ENCODE peak calls at places on chromosome 17, in six cellular contexts. One of them, this sample, is unnamed.

GRCh38 chr17:21313320-21313719 is 28.8 kb downstream of the MAP2K3 start:
- DNase-seq in activated effector memory CD4-positive, alpha-beta T cell treated with Interleukin-2 at 50 U/mL for 16 hours: no peak
- DNase-seq in naive thymus-derived CD4-positive, alpha-beta T cell: no peak
- DNase-seq in germinal center: no peak
- DNase-seq in T-cell: no peak
- DNase-seq in AG10803: no peak
- DNase-seq in this sample: peak

GRCh38 chr17:6574689-6575595 is 18.6 kb upstream of the PITPNM3 start:
- DNase-seq in activated effector memory CD4-positive, alpha-beta T cell treated with Interleukin-2 at 50 U/mL for 16 hours: no peak
- DNase-seq in naive thymus-derived CD4-positive, alpha-beta T cell: no peak
- DNase-seq in germinal center: peak
- DNase-seq in T-cell: peak
- DNase-seq in AG10803: peak
- DNase-seq in this sample: no peak

GRCh38 chr17:8846768-8847211 is 20.7 kb downstream of the PIK3R6 start:
- DNase-seq in activated effector memory CD4-positive, alpha-beta T cell treated with Interleukin-2 at 50 U/mL for 16 hours: no peak
- DNase-seq in naive thymus-derived CD4-positive, alpha-beta T cell: no peak
- DNase-seq in germinal center: no peak
- DNase-seq in T-cell: no peak
- DNase-seq in AG10803: peak
- DNase-seq in this sample: no peak

GRCh38 chr17:8166731-8167130 is 4.0 kb upstream of the VAMP2 start:
- DNase-seq in activated effector memory CD4-positive, alpha-beta T cell treated with Interleukin-2 at 50 U/mL for 16 hours: no peak
- DNase-seq in naive thymus-derived CD4-positive, alpha-beta T cell: no peak
- DNase-seq in germinal center: no peak
- DNase-seq in T-cell: no peak
- DNase-seq in AG10803: no peak
- DNase-seq in this sample: no peak

GRCh38 chr17:27408891-27409290 is 47.4 kb upstream of the KSR1 start:
- DNase-seq in activated effector memory CD4-positive, alpha-beta T cell treated with Interleukin-2 at 50 U/mL for 16 hours: no peak
- DNase-seq in naive thymus-derived CD4-positive, alpha-beta T cell: no peak
- DNase-seq in germinal center: no peak
- DNase-seq in T-cell: no peak
- DNase-seq in AG10803: peak
- DNase-seq in this sample: no peak

GRCh38 chr17:45200701-45201100 is 21.0 kb upstream of the FMNL1 start:
- DNase-seq in activated effector memory CD4-positive, alpha-beta T cell treated with Interleukin-2 at 50 U/mL for 16 hours: no peak
- DNase-seq in naive thymus-derived CD4-positive, alpha-beta T cell: no peak
- DNase-seq in germinal center: no peak
- DNase-seq in T-cell: no peak
- DNase-seq in AG10803: peak
- DNase-seq in this sample: no peak

GRCh38 chr17:51029568-51030463 is 90.9 kb downstream of the SPAG9 start:
- DNase-seq in activated effector memory CD4-positive, alpha-beta T cell treated with Interleukin-2 at 50 U/mL for 16 hours: no peak
- DNase-seq in naive thymus-derived CD4-positive, alpha-beta T cell: peak
- DNase-seq in germinal center: no peak
- DNase-seq in T-cell: no peak
- DNase-seq in AG10803: peak
- DNase-seq in this sample: peak

GRCh38 chr17:45394913-45395568 is 37.6 kb downstream of the ARHGAP27 start:
- DNase-seq in activated effector memory CD4-positive, alpha-beta T cell treated with Interleukin-2 at 50 U/mL for 16 hours: no peak
- DNase-seq in naive thymus-derived CD4-positive, alpha-beta T cell: peak
- DNase-seq in germinal center: peak
- DNase-seq in T-cell: no peak
- DNase-seq in AG10803: peak
- DNase-seq in this sample: peak

GRCh38 chr17:10127819-10128375 is 70.5 kb downstream of the GAS7 start:
- DNase-seq in activated effector memory CD4-positive, alpha-beta T cell treated with Interleukin-2 at 50 U/mL for 16 hours: no peak
- DNase-seq in naive thymus-derived CD4-positive, alpha-beta T cell: no peak
- DNase-seq in germinal center: no peak
- DNase-seq in T-cell: no peak
- DNase-seq in AG10803: peak
- DNase-seq in this sample: no peak

GRCh38 chr17:76866774-76867577 is 1.2 kb upstream of the MGAT5B start:
- DNase-seq in activated effector memory CD4-positive, alpha-beta T cell treated with Interleukin-2 at 50 U/mL for 16 hours: no peak
- DNase-seq in naive thymus-derived CD4-positive, alpha-beta T cell: no peak
- DNase-seq in germinal center: no peak
- DNase-seq in T-cell: no peak
- DNase-seq in AG10803: peak
- DNase-seq in this sample: no peak

GRCh38 chr17:65071861-65072260 is 15.3 kb upstream of the GNA13 start:
- DNase-seq in activated effector memory CD4-positive, alpha-beta T cell treated with Interleukin-2 at 50 U/mL for 16 hours: no peak
- DNase-seq in naive thymus-derived CD4-positive, alpha-beta T cell: no peak
- DNase-seq in germinal center: no peak
- DNase-seq in T-cell: no peak
- DNase-seq in AG10803: peak
- DNase-seq in this sample: no peak

GRCh38 chr17:43558805-43559160 is 12.6 kb upstream of the ETV4 start:
- DNase-seq in activated effector memory CD4-positive, alpha-beta T cell treated with Interleukin-2 at 50 U/mL for 16 hours: no peak
- DNase-seq in naive thymus-derived CD4-positive, alpha-beta T cell: no peak
- DNase-seq in germinal center: no peak
- DNase-seq in T-cell: no peak
- DNase-seq in AG10803: no peak
- DNase-seq in this sample: no peak

GRCh38 chr17:6913608-6914443 is 82.0 kb upstream of the ALOX12 start:
- DNase-seq in activated effector memory CD4-positive, alpha-beta T cell treated with Interleukin-2 at 50 U/mL for 16 hours: peak
- DNase-seq in naive thymus-derived CD4-positive, alpha-beta T cell: peak
- DNase-seq in germinal center: peak
- DNase-seq in T-cell: peak
- DNase-seq in AG10803: peak
- DNase-seq in this sample: peak

GRCh38 chr17:5553479-5553878 is 30.8 kb downstream of the NLRP1 start:
- DNase-seq in activated effector memory CD4-positive, alpha-beta T cell treated with Interleukin-2 at 50 U/mL for 16 hours: no peak
- DNase-seq in naive thymus-derived CD4-positive, alpha-beta T cell: no peak
- DNase-seq in germinal center: no peak
- DNase-seq in T-cell: no peak
- DNase-seq in AG10803: no peak
- DNase-seq in this sample: no peak

GRCh38 chr17:78611636-78612035 is 34.4 kb upstream of the DNAH17 start:
- DNase-seq in activated effector memory CD4-positive, alpha-beta T cell treated with Interleukin-2 at 50 U/mL for 16 hours: no peak
- DNase-seq in naive thymus-derived CD4-positive, alpha-beta T cell: no peak
- DNase-seq in germinal center: no peak
- DNase-seq in T-cell: no peak
- DNase-seq in AG10803: peak
- DNase-seq in this sample: no peak

GRCh38 chr17:8807070-8807550 is 7.9 kb upstream of the MFSD6L start:
- DNase-seq in activated effector memory CD4-positive, alpha-beta T cell treated with Interleukin-2 at 50 U/mL for 16 hours: no peak
- DNase-seq in naive thymus-derived CD4-positive, alpha-beta T cell: no peak
- DNase-seq in germinal center: peak
- DNase-seq in T-cell: no peak
- DNase-seq in AG10803: no peak
- DNase-seq in this sample: no peak

GRCh38 chr17:61217878-61218437 is 181.7 kb upstream of the TBX2 start:
- DNase-seq in activated effector memory CD4-positive, alpha-beta T cell treated with Interleukin-2 at 50 U/mL for 16 hours: no peak
- DNase-seq in naive thymus-derived CD4-positive, alpha-beta T cell: no peak
- DNase-seq in germinal center: no peak
- DNase-seq in T-cell: no peak
- DNase-seq in AG10803: no peak
- DNase-seq in this sample: no peak

GRCh38 chr17:73521376-73521775 is 122.9 kb downstream of the SDK2 start:
- DNase-seq in activated effector memory CD4-positive, alpha-beta T cell treated with Interleukin-2 at 50 U/mL for 16 hours: no peak
- DNase-seq in naive thymus-derived CD4-positive, alpha-beta T cell: no peak
- DNase-seq in germinal center: no peak
- DNase-seq in T-cell: no peak
- DNase-seq in AG10803: no peak
- DNase-seq in this sample: no peak

GRCh38 chr17:59154335-59154720 is 658 bp downstream of the SKA2 start:
- DNase-seq in activated effector memory CD4-positive, alpha-beta T cell treated with Interleukin-2 at 50 U/mL for 16 hours: no peak
- DNase-seq in naive thymus-derived CD4-positive, alpha-beta T cell: no peak
- DNase-seq in germinal center: peak
- DNase-seq in T-cell: no peak
- DNase-seq in AG10803: peak
- DNase-seq in this sample: peak

GRCh38 chr17:47618416-47618815 is 31.3 kb upstream of the KPNB1 start:
- DNase-seq in activated effector memory CD4-positive, alpha-beta T cell treated with Interleukin-2 at 50 U/mL for 16 hours: no peak
- DNase-seq in naive thymus-derived CD4-positive, alpha-beta T cell: no peak
- DNase-seq in germinal center: no peak
- DNase-seq in T-cell: no peak
- DNase-seq in AG10803: peak
- DNase-seq in this sample: no peak

GRCh38 chr17:8153550-8153956 is 1.3 kb upstream of the PER1 start:
- DNase-seq in activated effector memory CD4-positive, alpha-beta T cell treated with Interleukin-2 at 50 U/mL for 16 hours: no peak
- DNase-seq in naive thymus-derived CD4-positive, alpha-beta T cell: no peak
- DNase-seq in germinal center: no peak
- DNase-seq in T-cell: no peak
- DNase-seq in AG10803: peak
- DNase-seq in this sample: peak

GRCh38 chr17:7224110-7224509 is 4.4 kb downstream of the ACADVL start:
- DNase-seq in activated effector memory CD4-positive, alpha-beta T cell treated with Interleukin-2 at 50 U/mL for 16 hours: no peak
- DNase-seq in naive thymus-derived CD4-positive, alpha-beta T cell: no peak
- DNase-seq in germinal center: no peak
- DNase-seq in T-cell: no peak
- DNase-seq in AG10803: no peak
- DNase-seq in this sample: no peak

GRCh38 chr17:44400226-44400847 is 10.9 kb upstream of the ITGA2B start:
- DNase-seq in activated effector memory CD4-positive, alpha-beta T cell treated with Interleukin-2 at 50 U/mL for 16 hours: no peak
- DNase-seq in naive thymus-derived CD4-positive, alpha-beta T cell: no peak
- DNase-seq in germinal center: no peak
- DNase-seq in T-cell: no peak
- DNase-seq in AG10803: peak
- DNase-seq in this sample: no peak

GRCh38 chr17:34820922-34821321 is 140.3 kb downstream of the CCT6B start:
- DNase-seq in activated effector memory CD4-positive, alpha-beta T cell treated with Interleukin-2 at 50 U/mL for 16 hours: no peak
- DNase-seq in naive thymus-derived CD4-positive, alpha-beta T cell: no peak
- DNase-seq in germinal center: no peak
- DNase-seq in T-cell: no peak
- DNase-seq in AG10803: no peak
- DNase-seq in this sample: no peak

GRCh38 chr17:9931144-9931543 is 26.1 kb upstream of the RCVRN start:
- DNase-seq in activated effector memory CD4-positive, alpha-beta T cell treated with Interleukin-2 at 50 U/mL for 16 hours: no peak
- DNase-seq in naive thymus-derived CD4-positive, alpha-beta T cell: no peak
- DNase-seq in germinal center: no peak
- DNase-seq in T-cell: no peak
- DNase-seq in AG10803: no peak
- DNase-seq in this sample: no peak

GRCh38 chr17:67994827-67995567 is 1.3 kb downstream of the C17orf58 start:
- DNase-seq in activated effector memory CD4-positive, alpha-beta T cell treated with Interleukin-2 at 50 U/mL for 16 hours: no peak
- DNase-seq in naive thymus-derived CD4-positive, alpha-beta T cell: no peak
- DNase-seq in germinal center: no peak
- DNase-seq in T-cell: no peak
- DNase-seq in AG10803: peak
- DNase-seq in this sample: no peak

GRCh38 chr17:34204402-34204801 is 50.7 kb upstream of the CCL2 start:
- DNase-seq in activated effector memory CD4-positive, alpha-beta T cell treated with Interleukin-2 at 50 U/mL for 16 hours: no peak
- DNase-seq in naive thymus-derived CD4-positive, alpha-beta T cell: no peak
- DNase-seq in germinal center: no peak
- DNase-seq in T-cell: no peak
- DNase-seq in AG10803: no peak
- DNase-seq in this sample: no peak

GRCh38 chr17:79610151-79610645 is 653 bp downstream of the RBFOX3 start:
- DNase-seq in activated effector memory CD4-positive, alpha-beta T cell treated with Interleukin-2 at 50 U/mL for 16 hours: no peak
- DNase-seq in naive thymus-derived CD4-positive, alpha-beta T cell: no peak
- DNase-seq in germinal center: no peak
- DNase-seq in T-cell: no peak
- DNase-seq in AG10803: no peak
- DNase-seq in this sample: no peak

GRCh38 chr17:45222273-45222993 is 748 bp downstream of the FMNL1 start:
- DNase-seq in activated effector memory CD4-positive, alpha-beta T cell treated with Interleukin-2 at 50 U/mL for 16 hours: no peak
- DNase-seq in naive thymus-derived CD4-positive, alpha-beta T cell: no peak
- DNase-seq in germinal center: peak
- DNase-seq in T-cell: no peak
- DNase-seq in AG10803: no peak
- DNase-seq in this sample: peak

GRCh38 chr17:10295728-10296343 is 77.0 kb downstream of the MYH13 start:
- DNase-seq in activated effector memory CD4-positive, alpha-beta T cell treated with Interleukin-2 at 50 U/mL for 16 hours: no peak
- DNase-seq in naive thymus-derived CD4-positive, alpha-beta T cell: no peak
- DNase-seq in germinal center: peak
- DNase-seq in T-cell: no peak
- DNase-seq in AG10803: peak
- DNase-seq in this sample: peak

GRCh38 chr17:34391241-34391640 is 28.2 kb upstream of the CCL1 start:
- DNase-seq in activated effector memory CD4-positive, alpha-beta T cell treated with Interleukin-2 at 50 U/mL for 16 hours: no peak
- DNase-seq in naive thymus-derived CD4-positive, alpha-beta T cell: no peak
- DNase-seq in germinal center: no peak
- DNase-seq in T-cell: no peak
- DNase-seq in AG10803: no peak
- DNase-seq in this sample: no peak

GRCh38 chr17:39596543-39597267 is 11.0 kb downstream of the NEUROD2 start:
- DNase-seq in activated effector memory CD4-positive, alpha-beta T cell treated with Interleukin-2 at 50 U/mL for 16 hours: no peak
- DNase-seq in naive thymus-derived CD4-positive, alpha-beta T cell: no peak
- DNase-seq in germinal center: no peak
- DNase-seq in T-cell: no peak
- DNase-seq in AG10803: no peak
- DNase-seq in this sample: no peak

GRCh38 chr17:70171159-70171558 is 1.8 kb downstream of the KCNJ2 start:
- DNase-seq in activated effector memory CD4-positive, alpha-beta T cell treated with Interleukin-2 at 50 U/mL for 16 hours: no peak
- DNase-seq in naive thymus-derived CD4-positive, alpha-beta T cell: no peak
- DNase-seq in germinal center: no peak
- DNase-seq in T-cell: no peak
- DNase-seq in AG10803: no peak
- DNase-seq in this sample: no peak

GRCh38 chr17:2952174-2952845 is 111.1 kb downstream of the OR1D5 start:
- DNase-seq in activated effector memory CD4-positive, alpha-beta T cell treated with Interleukin-2 at 50 U/mL for 16 hours: no peak
- DNase-seq in naive thymus-derived CD4-positive, alpha-beta T cell: no peak
- DNase-seq in germinal center: no peak
- DNase-seq in T-cell: no peak
- DNase-seq in AG10803: no peak
- DNase-seq in this sample: no peak

GRCh38 chr17:17048106-17048505 is 5.8 kb downstream of the MPRIP start:
- DNase-seq in activated effector memory CD4-positive, alpha-beta T cell treated with Interleukin-2 at 50 U/mL for 16 hours: no peak
- DNase-seq in naive thymus-derived CD4-positive, alpha-beta T cell: no peak
- DNase-seq in germinal center: no peak
- DNase-seq in T-cell: no peak
- DNase-seq in AG10803: no peak
- DNase-seq in this sample: no peak

GRCh38 chr17:47324224-47325020 is 667 bp downstream of the EFCAB13 start:
- DNase-seq in activated effector memory CD4-positive, alpha-beta T cell treated with Interleukin-2 at 50 U/mL for 16 hours: peak
- DNase-seq in naive thymus-derived CD4-positive, alpha-beta T cell: peak
- DNase-seq in germinal center: peak
- DNase-seq in T-cell: peak
- DNase-seq in AG10803: peak
- DNase-seq in this sample: peak

GRCh38 chr17:48542114-48542955 is 2.6 kb downstream of the HOXB2 start:
- DNase-seq in activated effector memory CD4-positive, alpha-beta T cell treated with Interleukin-2 at 50 U/mL for 16 hours: peak
- DNase-seq in naive thymus-derived CD4-positive, alpha-beta T cell: peak
- DNase-seq in germinal center: no peak
- DNase-seq in T-cell: no peak
- DNase-seq in AG10803: no peak
- DNase-seq in this sample: no peak

GRCh38 chr17:83181991-83182619 is 102.7 kb downstream of the METRNL start:
- DNase-seq in activated effector memory CD4-positive, alpha-beta T cell treated with Interleukin-2 at 50 U/mL for 16 hours: no peak
- DNase-seq in naive thymus-derived CD4-positive, alpha-beta T cell: no peak
- DNase-seq in germinal center: no peak
- DNase-seq in T-cell: no peak
- DNase-seq in AG10803: no peak
- DNase-seq in this sample: no peak

This sample was measured in CD4-positive, alpha-beta memory T cell.